ENCODE peak calls at places on chromosomes 1 and 21, in eight cellular contexts. I is kidney tubule cell; U is glutamatergic neuron; K is cardiac muscle cell; W is T-helper 9 cell; A is neural crest cell; G is stimulated activated CD4-positive, alpha-beta T cell treated with anti-CD3 and anti-CD28 coated beads, TNF-alpha, amount 100 ng/mL, for 48 hours; N is kidney glomerular epithelial cell. O is an unnamed sample.

GRCh38 chr1:232174306-232174705 is 455.6 kb downstream of the SIPA1L2 start:
- DNase-seq in K (no peak), I (no peak), G (no peak), A (no peak), W (no peak), U (no peak), N (no peak), O (no peak)

GRCh38 chr1:151156515-151156819 is at the start of gene TNFAIP8L2:
- DNase-seq in W (peak), N (no peak), A (no peak), U (no peak), I (no peak), K (no peak), G (peak), O (no peak)

GRCh38 chr1:71593523-71593922 is 512.7 kb upstream of the ZRANB2 start:
- DNase-seq in W (no peak), G (no peak), I (no peak), A (no peak), U (no peak), N (no peak), K (no peak), O (no peak)

GRCh38 chr1:150931773-150932172 is 5.6 kb downstream of the SETDB1 start:
- DNase-seq in G (no peak), N (no peak), A (no peak), U (no peak), K (no peak), W (no peak), I (peak), O (no peak)

GRCh38 chr1:27973771-27974452 is 14.1 kb downstream of the XKR8 start:
- DNase-seq in G (no peak), A (no peak), N (no peak), K (no peak), U (no peak), W (no peak), I (no peak), O (no peak)

GRCh38 chr1:246280551-246280950 is 226.5 kb downstream of the SMYD3 start:
- DNase-seq in G (no peak), I (peak), U (no peak), W (no peak), A (no peak), K (peak), N (no peak), O (no peak)

GRCh38 chr1:152959801-152960451 is 10.5 kb upstream of the SPRR4 start:
- DNase-seq in W (no peak), K (no peak), N (no peak), G (no peak), U (no peak), A (no peak), I (no peak), O (no peak)

GRCh38 chr21:41706678-41707077 is 60.2 kb downstream of the RIPK4 start:
- DNase-seq in W (no peak), N (peak), U (no peak), I (peak), K (peak), A (no peak), G (peak), O (no peak)

GRCh38 chr1:233543338-233544255 is 70.3 kb upstream of the KCNK1 start:
- DNase-seq in U (no peak), W (no peak), I (peak), K (no peak), G (no peak), N (peak), A (no peak), O (peak)

GRCh38 chr1:98102369-98103030 is 181.7 kb upstream of the DPYD start:
- DNase-seq in A (no peak), W (no peak), G (no peak), N (no peak), U (no peak), K (no peak), I (peak), O (no peak)

GRCh38 chr1:47175227-47175934 is 14.5 kb downstream of the PDZK1IP1 start:
- DNase-seq in A (peak), G (no peak), K (peak), N (peak), W (peak), U (peak), I (peak), O (no peak)

GRCh38 chr1:228900099-228900965 is 165.1 kb downstream of the RHOU start:
- DNase-seq in A (no peak), U (no peak), K (no peak), N (no peak), G (no peak), I (no peak), W (no peak), O (peak)

GRCh38 chr1:22053018-22053860 is 730 bp downstream of the CDC42 start:
- DNase-seq in G (no peak), W (peak), A (peak), K (peak), N (peak), U (peak), I (peak), O (peak)

GRCh38 chr1:63622847-63623566 is 29.8 kb downstream of the PGM1 start:
- DNase-seq in G (no peak), W (no peak), N (no peak), A (no peak), U (no peak), K (peak), I (no peak), O (no peak)

GRCh38 chr1:30191154-30191702 is 532.2 kb downstream of the MATN1 start:
- DNase-seq in W (peak), K (no peak), U (peak), G (peak), N (no peak), A (no peak), I (peak), O (peak)

GRCh38 chr1:6343506-6344405 is 49.8 kb downstream of the ACOT7 start:
- DNase-seq in K (peak), N (peak), A (peak), G (no peak), I (peak), W (peak), U (peak), O (peak)

GRCh38 chr1:178581351-178581951 is 68.5 kb downstream of the TEX35 start:
- DNase-seq in A (no peak), W (no peak), N (peak), K (no peak), U (no peak), I (no peak), G (no peak), O (peak)

GRCh38 chr1:201593200-201593828 is 54.4 kb downstream of the NAV1 start:
- DNase-seq in I (peak), G (no peak), K (no peak), N (peak), U (no peak), W (no peak), A (no peak), O (no peak)

GRCh38 chr1:1032428-1032827 is 12.5 kb downstream of the AGRN start:
- DNase-seq in I (peak), K (peak), U (peak), W (no peak), N (no peak), A (peak), G (no peak), O (no peak)

GRCh38 chr1:57843760-57844159 is 419.9 kb upstream of the DAB1 start:
- DNase-seq in A (no peak), U (no peak), I (peak), G (no peak), W (no peak), N (no peak), K (no peak), O (no peak)

GRCh38 chr21:42499430-42500106 is 3.5 kb upstream of the RSPH1 start:
- DNase-seq in K (peak), U (peak), N (no peak), W (no peak), I (no peak), G (no peak), A (peak), O (no peak)

GRCh38 chr21:29382029-29382654 is 83.4 kb downstream of the BACH1 start:
- DNase-seq in W (no peak), G (no peak), I (peak), A (no peak), N (peak), K (no peak), U (no peak), O (no peak)

O was measured in ovary.